ENCODE peak calls at places on chromosomes 11 and 22, in ten cellular contexts. I, X, G, K, Z, P, E, B, U and O are unnamed samples.

GRCh38 chr11:12143461-12144258 is 33.3 kb downstream of the MICAL2 start:
- DNase-seq in K (no peak), P (no peak), U (peak; percentile 34), X (peak; percentile 65), Z (no peak), E (no peak), B (no peak), G (no peak), I (no peak), O (no peak)

GRCh38 chr11:1200611-1201191 is 22.2 kb upstream of the MUC5B start:
- DNase-seq in G (peak; percentile 38), Z (peak; percentile 25), P (peak; percentile 44), X (peak; percentile 8), I (no peak), B (no peak), K (no peak), E (no peak), U (no peak), O (peak; percentile 3)

GRCh38 chr11:102666331-102666957 is 39.1 kb downstream of the MMP27 start:
- DNase-seq in I (no peak), Z (no peak), U (peak; percentile 46), K (no peak), X (peak; percentile 18), G (no peak), P (no peak), B (peak; percentile 61), E (peak; percentile 13), O (no peak)

GRCh38 chr11:8685306-8685705 is 2.7 kb downstream of the RPL27A start:
- DNase-seq in K (no peak), G (no peak), U (no peak), P (no peak), Z (no peak), I (no peak), X (no peak), B (no peak), E (no peak), O (no peak)

GRCh38 chr22:44924724-44925123 is 85.1 kb downstream of the PHF21B start:
- DNase-seq in P (no peak), U (no peak), G (no peak), X (no peak), Z (no peak), I (no peak), E (no peak), B (no peak), K (no peak), O (no peak)

GRCh38 chr11:66579017-66579606 is 10.7 kb upstream of the CTSF start:
- DNase-seq in P (peak; percentile 87), E (peak; percentile 87), G (peak; percentile 89), B (peak; percentile 86), Z (peak; percentile 84), K (peak; percentile 97), I (peak; percentile 77), X (peak; percentile 81), U (peak; percentile 52), O (peak; percentile 65)

GRCh38 chr11:112961146-112961668 is at the start of gene NCAM1:
- DNase-seq in U (peak; percentile 19), X (peak; percentile 51), P (peak; percentile 59), Z (peak; percentile 67), E (peak; percentile 4), G (peak; percentile 87), K (peak; percentile 94), I (peak; percentile 88), B (peak; percentile 32), O (peak; percentile 12)

GRCh38 chr11:58730507-58731089 is 1.1 kb downstream of the GLYAT start:
- DNase-seq in Z (no peak), B (no peak), E (no peak), G (no peak), K (no peak), P (no peak), U (no peak), I (no peak), X (no peak), O (no peak)

GRCh38 chr11:27718346-27718852 is 18.1 kb upstream of the BDNF start:
- DNase-seq in G (peak; percentile 69), E (peak; percentile 76), K (peak; percentile 71), U (no peak), P (no peak), X (peak; percentile 9), I (no peak), Z (no peak), B (no peak), O (no peak)

DNA sequence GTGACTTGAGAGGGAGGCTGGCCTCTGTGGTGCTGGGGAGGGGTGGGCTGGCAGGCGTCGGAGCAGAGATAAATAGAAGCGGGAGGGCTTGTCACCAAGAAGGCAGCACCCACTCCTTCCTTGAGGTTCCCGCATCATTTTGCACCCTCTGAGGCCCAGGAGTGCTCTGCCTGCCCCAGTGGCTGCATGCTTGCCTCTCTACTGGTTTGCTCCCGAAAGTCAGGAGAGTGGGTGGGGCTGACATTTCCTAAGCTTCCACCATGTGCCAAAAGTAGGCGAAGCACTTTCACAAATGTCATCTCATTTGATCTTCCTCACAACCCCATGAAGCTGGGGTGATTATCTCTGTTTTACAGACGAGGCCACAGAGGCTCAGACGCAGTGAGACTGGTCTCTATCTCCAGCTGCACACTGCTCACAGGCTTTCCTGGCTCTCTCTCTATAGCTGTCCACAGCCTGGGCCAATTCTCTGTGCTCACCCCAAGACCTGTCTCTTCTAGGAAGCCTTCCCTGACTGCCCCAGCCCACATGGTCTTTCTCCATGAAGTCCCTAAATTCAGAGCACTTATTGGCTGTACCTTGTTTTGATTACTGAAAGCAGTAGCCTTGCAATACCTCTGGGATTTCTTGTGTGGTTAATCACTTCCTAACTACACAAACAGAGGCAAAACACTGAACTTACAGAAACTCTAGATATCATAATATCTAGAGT is 2.6 kb upstream of the UCP3 start:
- DNase-seq in Z (no peak), X (no peak), G (peak; percentile 62), K (no peak), P (no peak), U (no peak), I (no peak), E (no peak), B (peak; percentile 72), O (no peak)
- TF ChIP-seq POLR2A in Z (no peak), X (no peak), G (no peak), K (no peak), P (no peak), U (no peak), I (no peak), E (no peak), B (peak; percentile 48), O (no peak)

DNA sequence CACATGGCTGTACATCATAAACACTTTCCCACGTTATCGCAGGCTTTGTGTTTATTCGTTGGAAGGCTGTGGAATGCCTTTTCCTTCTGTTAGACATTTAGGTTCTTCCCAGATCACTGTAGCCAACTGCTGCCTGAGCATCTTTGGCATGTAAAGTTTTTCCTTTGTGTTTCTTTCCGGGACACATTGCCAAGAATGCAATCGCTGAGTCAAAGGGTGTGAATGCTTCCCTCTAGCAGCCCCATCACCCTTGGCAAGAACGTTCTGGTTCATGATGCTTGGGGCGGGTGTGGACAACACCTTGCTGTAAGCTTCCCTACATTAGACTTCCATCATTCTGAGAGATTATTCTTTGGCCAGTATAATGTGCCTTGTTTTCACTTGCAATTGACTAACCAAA is 136.2 kb downstream of the OSBP2 start:
- DNase-seq in P (no peak), K (no peak), U (no peak), G (no peak), Z (peak; percentile 55), X (peak; percentile 26), B (no peak), I (no peak), E (peak; percentile 70), O (no peak)
- TF ChIP-seq EP300 in P (no peak), K (no peak), U (no peak), G (no peak), Z (no peak), X (no peak), B (no peak), I (no peak), E (peak; percentile 64), O (no peak)

DNA sequence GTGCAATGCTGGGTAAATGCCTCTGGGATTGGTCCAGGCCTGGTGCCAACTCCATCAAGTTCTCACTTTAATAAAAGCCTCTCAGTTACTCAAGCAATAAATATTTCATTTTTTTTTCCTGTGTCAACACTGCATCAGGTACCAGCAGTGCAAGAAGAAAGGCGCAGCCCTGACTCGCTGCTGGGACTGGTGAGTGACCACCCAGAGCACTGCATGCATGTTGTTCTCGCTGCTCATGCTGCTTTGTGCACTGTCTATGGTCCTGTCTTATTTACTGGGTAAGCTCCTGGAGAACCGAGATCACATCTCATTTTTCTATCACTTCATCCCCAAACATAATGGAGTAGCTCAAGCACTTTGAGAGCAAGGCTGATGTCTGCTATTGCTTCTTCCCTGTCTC is 549.0 kb downstream of the OPCML start:
- DNase-seq in U (no peak), X (no peak), P (no peak), E (no peak), I (no peak), G (no peak), K (no peak), B (no peak), Z (no peak), O (no peak)
- TF ChIP-seq POLR2A in U (no peak), X (no peak), P (no peak), E (no peak), I (no peak), G (no peak), K (no peak), B (no peak), Z (no peak), O (no peak)

GRCh38 chr11:123429851-123430735 is at the start of gene GRAMD1B:
- DNase-seq in B (no peak), I (peak; percentile 55), P (no peak), K (peak; percentile 87), G (no peak), E (peak; percentile 68), X (peak; percentile 53), U (no peak), Z (peak; percentile 47), O (no peak)

GRCh38 chr11:123431619-123432018 is 1.6 kb downstream of the GRAMD1B start:
- DNase-seq in I (no peak), K (no peak), P (no peak), X (no peak), Z (no peak), G (no peak), E (peak; percentile 8), U (no peak), B (no peak), O (no peak)

GRCh38 chr11:123428221-123428631 is 1.8 kb upstream of the GRAMD1B start:
- DNase-seq in K (no peak), X (no peak), Z (no peak), U (no peak), G (no peak), I (peak; percentile 65), P (no peak), E (no peak), B (no peak), O (no peak)

GRCh38 chr11:123429336-123429735 is 733 bp upstream of the GRAMD1B start:
- DNase-seq in E (no peak), U (no peak), G (no peak), B (no peak), Z (no peak), K (no peak), P (no peak), X (no peak), I (no peak), O (no peak)

DNA sequence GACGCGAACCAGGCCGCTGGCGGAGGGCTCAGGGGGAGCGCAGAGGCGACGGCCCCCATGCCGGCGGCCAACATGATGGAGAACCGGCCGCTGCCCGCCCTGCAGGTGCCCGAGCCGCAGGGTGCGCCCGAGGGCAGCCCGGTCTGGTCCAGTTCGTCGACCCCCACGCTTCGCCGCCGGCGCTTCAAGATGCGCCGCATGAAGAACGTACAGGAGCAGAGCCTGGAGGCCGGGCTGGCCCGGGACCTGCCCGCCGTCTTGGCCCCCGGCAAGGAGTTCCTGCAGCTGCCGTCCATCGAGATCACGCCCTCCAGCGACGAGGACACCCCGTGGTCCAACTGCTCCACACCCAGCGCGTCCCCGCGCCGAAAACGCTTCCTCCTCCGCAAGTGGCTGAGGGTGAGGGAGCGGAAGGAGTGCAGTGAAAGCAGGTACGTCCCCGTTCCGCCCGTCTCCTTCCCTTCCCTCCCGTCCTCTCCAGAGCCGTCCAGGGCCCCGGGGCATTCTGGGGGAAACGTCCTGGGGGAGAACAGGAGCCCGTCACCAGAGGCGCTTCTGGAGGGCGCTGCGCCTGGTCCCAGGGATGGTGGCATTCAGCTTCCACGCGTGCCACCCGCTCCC is 777 bp downstream of the GRAMD1B start:
- DNase-seq in U (no peak), X (peak; percentile 72), K (peak; percentile 76), B (no peak), Z (peak; percentile 52), G (peak; percentile 78), P (peak; percentile 72), E (peak; percentile 49), I (peak; percentile 46), O (peak; percentile 41)
- TF ChIP-seq EP300 in U (no peak), X (no peak), K (no peak), B (no peak), Z (no peak), G (no peak), P (no peak), E (no peak), I (no peak), O (no peak)